ENCODE peak calls at places on chromosomes 13 and 19, in eight cellular contexts. T is HCT116, Z is prostate gland, R is SJSA1, C is transverse colon, E is aorta, A is astrocyte, F is Peyer's patch. X is an unnamed sample. For H3K27me3 and H3K4me1, the result is how much of the 10 kb centered on the place peaks cover.

GRCh38 chr13:27961227-27962085 is 7.7 kb downstream of the CDX2 start:
- DNase-seq in T (no peak), Z (no peak), R (no peak), C (no peak), E (no peak), A (no peak), F (no peak), X (no peak)

GRCh38 chr13:108313382-108313781 is 43.9 kb downstream of the TNFSF13B start:
- DNase-seq in T (no peak), Z (no peak), R (no peak), C (no peak), E (no peak), A (no peak), F (no peak), X (peak)

GRCh38 chr13:114319441-114319871 is 5.2 kb downstream of the CHAMP1 start:
- DNase-seq in T (no peak), Z (no peak), R (peak), C (no peak), E (no peak), A (peak), F (no peak), X (no peak)

GRCh38 chr13:113939905-113940339 is 34.0 kb downstream of the C13orf46 start:
- DNase-seq in T (no peak), Z (no peak), R (no peak), C (peak), E (no peak), A (no peak), F (peak), X (no peak)

GRCh38 chr13:77701305-77701704 is 3.8 kb downstream of the SLAIN1 start:
- DNase-seq in T (no peak), Z (no peak), R (no peak), C (no peak), E (no peak), A (no peak), F (no peak), X (no peak)

GRCh38 chr13:111289251-111289650 is 31.2 kb upstream of the TEX29 start:
- DNase-seq in T (no peak), Z (no peak), R (no peak), C (no peak), E (no peak), A (no peak), F (no peak), X (no peak)

GRCh38 chr13:42035905-42036521 is 12.4 kb upstream of the DGKH start:
- DNase-seq in T (no peak), Z (no peak), R (no peak), C (no peak), E (no peak), A (no peak), F (no peak), X (no peak)

GRCh38 chr13:104773775-104774174 is 1707.6 kb upstream of the SLC10A2 start:
- DNase-seq in T (peak), Z (no peak), R (peak), C (no peak), E (no peak), A (peak), F (no peak), X (no peak)

GRCh38 chr19:39870171-39870971 is 24.2 kb upstream of the FBL start:
- DNase-seq in T (no peak), Z (no peak), R (no peak), C (no peak), E (no peak), A (no peak), F (peak), X (no peak)

GRCh38 chr19:344625-345319 is at the start of gene MIER2:
- DNase-seq in T (peak), Z (peak), R (peak), C (peak), E (peak), A (peak), F (peak), X (peak)

GRCh38 chr19:2032296-2032941 is 16.9 kb upstream of the BTBD2 start:
- DNase-seq in T (peak), Z (peak), R (peak), C (peak), E (peak), A (peak), F (peak), X (peak)

GRCh38 chr13:95341441-95341840 is 40.2 kb upstream of the ABCC4 start:
- DNase-seq in T (no peak), Z (no peak), R (no peak), C (no peak), E (no peak), A (peak), F (no peak), X (no peak)

DNA sequence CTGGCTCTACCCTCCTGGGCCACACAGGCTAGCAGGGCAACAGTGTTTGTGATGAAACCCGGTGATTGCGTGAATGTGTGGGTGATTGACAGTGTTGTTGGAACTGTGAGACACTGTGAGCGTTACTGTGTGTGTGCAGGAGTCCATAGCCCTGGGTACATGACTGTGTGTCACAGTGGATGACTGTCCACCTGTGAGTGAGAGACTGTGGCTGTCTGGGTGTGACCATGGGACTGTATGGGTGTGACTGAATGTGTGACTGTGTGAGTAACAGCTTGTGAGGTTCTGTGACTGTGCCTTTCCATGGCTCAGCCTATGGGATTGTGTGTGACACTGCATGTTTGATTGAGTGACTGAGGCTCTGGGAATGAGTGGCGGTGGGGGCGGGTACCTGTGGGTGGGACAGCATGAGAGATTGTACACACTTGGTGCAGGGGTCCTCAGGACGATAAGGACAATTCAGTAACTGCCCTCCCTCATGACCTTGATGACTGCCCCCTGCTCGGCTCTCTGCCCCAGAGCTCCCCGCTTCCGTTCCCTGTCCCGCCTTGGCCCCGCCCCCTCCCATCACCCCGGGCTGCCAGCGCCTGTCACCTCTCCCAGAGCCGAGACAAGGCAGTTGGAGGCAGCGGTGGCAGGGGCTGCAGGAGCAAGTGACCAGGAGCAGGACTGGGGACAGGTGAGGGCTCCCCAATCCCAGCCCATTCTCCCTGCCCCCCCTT is at the start of gene GIPR:
- DNase-seq in T (peak), Z (no peak), R (peak), C (peak), E (no peak), A (peak), F (peak), X (peak)
- H3K4me3 ChIP-seq in T (peak), Z (peak), R (peak), C (peak), E (no peak), A (peak), F (peak), X (peak)

GRCh38 chr19:51479531-51480331 is 1.4 kb downstream of the CEACAM18 start:
- DNase-seq in T (no peak), Z (no peak), R (no peak), C (no peak), E (no peak), A (no peak), F (no peak), X (no peak)
- H3K27me3 ChIP-seq in T (under half), Z (under half), R (under half), C (under half), E (under half), A (under half), F (under half), X (under half)

DNA sequence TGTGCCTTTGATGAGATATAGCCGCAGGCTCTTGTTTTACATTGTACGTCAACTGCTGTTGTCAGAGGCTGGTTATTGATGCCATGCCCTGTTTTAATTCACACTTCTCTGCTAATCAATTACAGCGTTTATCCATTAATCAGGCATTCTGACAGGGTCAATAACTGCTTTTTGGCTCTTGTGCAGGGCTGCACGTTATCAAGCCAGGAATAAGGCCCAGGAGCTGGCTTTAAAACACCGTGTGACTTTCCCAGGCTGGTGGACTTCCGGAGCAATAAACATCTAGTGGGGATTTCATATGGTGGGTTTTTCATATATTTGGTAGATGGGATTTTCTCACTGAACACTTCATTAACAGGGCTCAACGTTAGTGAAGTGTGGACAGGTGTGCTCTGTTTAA is 221.7 kb downstream of the TM9SF2 start:
- DNase-seq in T (no peak), Z (no peak), R (no peak), C (no peak), E (no peak), A (no peak), F (no peak), X (no peak)
- H3K4me1 ChIP-seq in T (under half), Z (under half), R (under half), C (under half), E (under half), A (under half), F (under half), X (under half)

DNA sequence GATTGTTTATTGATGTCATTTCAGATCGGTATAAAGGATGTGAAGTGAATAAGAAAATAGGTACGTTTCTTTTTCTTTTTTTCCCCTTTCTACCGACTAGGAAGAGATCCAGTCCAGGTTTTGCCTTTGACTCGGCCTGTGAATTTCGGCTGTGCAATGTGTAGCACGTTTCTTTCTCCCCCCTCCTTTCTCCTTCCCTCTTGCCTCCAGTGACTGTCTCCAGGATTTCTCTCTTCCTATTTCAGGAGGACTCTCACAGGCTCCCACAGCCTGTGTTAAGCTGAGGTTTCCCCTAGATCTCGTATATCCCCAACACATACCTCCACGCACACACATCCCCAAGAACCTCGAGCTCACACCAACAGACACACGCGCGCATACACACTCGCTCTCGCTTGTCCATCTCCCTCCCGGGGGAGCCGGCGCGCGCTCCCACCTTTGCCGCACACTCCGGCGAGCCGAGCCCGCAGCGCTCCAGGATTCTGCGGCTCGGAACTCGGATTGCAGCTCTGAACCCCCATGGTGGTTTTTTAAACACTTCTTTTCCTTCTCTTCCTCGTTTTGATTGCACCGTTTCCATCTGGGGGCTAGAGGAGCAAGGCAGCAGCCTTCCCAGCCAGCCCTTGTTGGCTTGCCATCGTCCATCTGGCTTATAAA is at the start of gene GPC6:
- DNase-seq in T (no peak), Z (peak), R (peak), C (peak), E (peak), A (peak), F (no peak), X (peak)
- H3K4me3 ChIP-seq in T (no peak), Z (peak), R (peak), C (peak), E (peak), A (peak), F (peak), X (peak)

DNA sequence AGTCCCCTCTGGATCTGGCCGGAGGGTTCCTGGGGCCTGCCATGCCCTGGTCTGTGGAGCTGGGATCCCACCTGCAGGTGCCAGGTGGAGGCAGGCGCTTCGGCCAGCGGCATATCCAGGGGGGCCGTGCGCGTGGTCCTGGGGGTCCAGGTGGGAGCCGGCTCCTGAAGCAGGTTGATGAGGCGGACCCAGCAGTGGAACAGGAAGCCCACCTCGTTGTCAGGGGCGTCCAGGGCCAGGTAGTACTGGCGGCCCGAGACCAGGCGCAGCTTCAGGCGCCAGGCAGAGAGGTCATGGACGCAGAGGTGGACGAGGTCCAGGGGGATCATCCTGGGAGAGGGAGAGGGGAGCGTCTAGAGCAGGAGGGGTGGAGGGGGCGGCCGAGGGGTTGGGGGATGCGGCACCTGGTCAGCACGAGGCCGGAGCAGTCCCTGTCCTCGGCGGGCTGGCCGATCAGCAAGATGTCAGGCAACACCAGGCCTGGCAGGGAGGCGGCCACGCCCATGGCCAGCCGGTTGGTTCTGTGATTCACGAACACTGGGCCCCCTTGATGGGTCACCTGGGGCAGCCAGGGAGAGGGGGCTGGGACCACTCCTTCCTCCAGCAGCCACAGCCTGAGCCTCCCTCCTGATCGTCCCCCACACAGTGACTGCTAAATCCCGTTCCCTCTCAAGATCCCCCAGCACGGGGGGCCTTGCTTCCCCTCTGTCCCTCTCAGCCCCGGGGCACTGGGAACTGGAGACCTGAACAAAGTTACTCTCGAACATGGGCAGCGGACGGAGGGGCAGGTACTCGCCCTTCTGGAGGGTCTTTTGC is 678 bp downstream of the GARIN5B start:
- DNase-seq in T (no peak), Z (no peak), R (no peak), C (no peak), E (peak), A (no peak), F (no peak), X (no peak)
- H3K27me3 ChIP-seq in T (under half), Z (under half), R (under half), C (under half), E (under half), A (under half), F (under half), X (under half)

GRCh38 chr19:19464339-19465098 is 50.8 kb downstream of the TSSK6 start:
- DNase-seq in T (no peak), Z (no peak), R (no peak), C (no peak), E (no peak), A (peak), F (no peak), X (no peak)
- H3K4me1 ChIP-seq in T (under half), Z (under half), R (under half), C (under half), E (under half), A (under half), F (under half), X (under half)

GRCh38 chr19:10006752-10007323 is 3.5 kb downstream of the COL5A3 start:
- DNase-seq in T (no peak), Z (no peak), R (no peak), C (no peak), E (no peak), A (no peak), F (no peak), X (no peak)
- H3K4me3 ChIP-seq in T (no peak), Z (no peak), R (no peak), C (no peak), E (no peak), A (no peak), F (no peak), X (no peak)

GRCh38 chr19:15584541-15585115 is 30.4 kb upstream of the CYP4F8 start:
- DNase-seq in T (peak), Z (peak), R (peak), C (peak), E (peak), A (peak), F (peak), X (peak)
- H3K27me3 ChIP-seq in T (under half), Z (under half), R (under half), C (under half), E (under half), A (under half), F (under half), X (under half)

GRCh38 chr19:51800849-51801244 is 5.9 kb downstream of the FPR3 start:
- DNase-seq in T (no peak), Z (no peak), R (no peak), C (no peak), E (no peak), A (no peak), F (no peak), X (peak)

GRCh38 chr19:51798958-51799310 is 4.0 kb downstream of the FPR3 start:
- DNase-seq in T (no peak), Z (no peak), R (peak), C (peak), E (peak), A (no peak), F (no peak), X (peak)

GRCh38 chr19:51798127-51798526 is 3.2 kb downstream of the FPR3 start:
- DNase-seq in T (no peak), Z (no peak), R (no peak), C (no peak), E (no peak), A (no peak), F (no peak), X (no peak)

GRCh38 chr19:51799311-51799997 is 4.5 kb downstream of the FPR3 start:
- DNase-seq in T (no peak), Z (peak), R (peak), C (peak), E (peak), A (peak), F (no peak), X (peak)

GRCh38 chr19:51799998-51800848 is 5.3 kb downstream of the FPR3 start:
- DNase-seq in T (no peak), Z (no peak), R (no peak), C (no peak), E (peak), A (peak), F (no peak), X (peak)
- H3K4me1 ChIP-seq in T (under half), Z (under half), R (under half), C (under half), E (under half), A (under half), F (under half), X (under half)

GRCh38 chr13:72506706-72507105 is 220.7 kb downstream of the MZT1 start:
- DNase-seq in T (no peak), Z (no peak), R (no peak), C (no peak), E (no peak), A (no peak), F (no peak), X (no peak)

GRCh38 chr13:72504026-72504925 is 223.2 kb downstream of the MZT1 start:
- DNase-seq in T (no peak), Z (no peak), R (no peak), C (no peak), E (no peak), A (peak), F (no peak), X (no peak)

GRCh38 chr13:72508392-72508791 is 219.0 kb downstream of the MZT1 start:
- DNase-seq in T (no peak), Z (no peak), R (no peak), C (no peak), E (no peak), A (no peak), F (no peak), X (no peak)

GRCh38 chr13:72505376-72505775 is 222.1 kb downstream of the MZT1 start:
- DNase-seq in T (no peak), Z (no peak), R (no peak), C (no peak), E (no peak), A (peak), F (no peak), X (no peak)

DNA sequence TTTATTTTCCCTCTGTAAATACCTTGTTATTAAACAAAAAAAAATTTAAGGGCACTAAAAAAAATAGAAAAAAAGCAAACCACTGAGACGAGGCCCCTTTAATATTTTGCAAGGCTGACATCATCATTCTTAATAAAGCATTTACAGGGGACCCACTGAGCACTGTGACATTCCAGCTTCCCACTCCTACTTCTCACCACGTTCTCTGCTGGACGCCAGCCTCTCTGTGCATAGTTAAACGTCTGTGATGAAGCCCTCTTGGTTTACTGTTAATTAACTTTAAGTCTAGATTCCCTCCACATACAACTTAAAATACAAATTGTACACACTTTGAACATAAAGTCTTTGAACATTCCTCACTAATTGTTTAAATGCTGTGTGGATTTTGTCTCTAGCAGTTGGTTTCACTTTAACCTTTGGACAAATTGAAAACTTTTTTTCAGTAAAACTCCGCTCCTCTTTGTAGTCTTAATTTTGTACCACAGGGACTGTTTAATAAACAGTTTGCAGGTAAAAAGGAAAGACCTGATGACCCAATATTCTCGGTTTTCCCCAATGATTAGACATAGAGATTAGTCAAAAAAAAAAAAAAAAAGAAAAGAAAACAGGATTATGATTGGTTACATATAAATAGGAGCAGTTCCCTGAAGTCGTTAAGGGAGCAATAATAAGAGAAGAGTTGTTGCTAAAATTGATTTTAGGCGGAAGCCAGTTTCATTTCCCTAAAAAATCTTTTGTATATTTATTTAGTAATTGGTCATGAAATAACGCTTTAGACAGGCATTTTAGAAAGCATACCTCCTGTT is 219.8 kb downstream of the MZT1 start:
- DNase-seq in T (no peak), Z (no peak), R (no peak), C (no peak), E (no peak), A (no peak), F (no peak), X (no peak)
- H3K4me3 ChIP-seq in T (no peak), Z (no peak), R (no peak), C (no peak), E (no peak), A (peak), F (no peak), X (peak)